ENCODE peak calls at places on chromosomes 16 and 17, in six cellular contexts. One of them, this sample, is unnamed.
A peak's percentile ranks its signal among the peaks of the same experiment; 100 is the strongest.

GRCh38 chr17:74453665-74454196 is 12.7 kb upstream of the CD300A start:
- DNase-seq in PC-3: peak; percentile 88
- DNase-seq in lower lobe of right lung: no peak
- DNase-seq in lung: peak; percentile 87
- DNase-seq in AG04450: no peak
- DNase-seq in left ventricle myocardium inferior: no peak
- DNase-seq in this sample: peak; percentile 95

GRCh38 chr17:19672009-19672837 is 23.7 kb downstream of the ALDH3A2 start:
- DNase-seq in PC-3: peak; percentile 60
- DNase-seq in lower lobe of right lung: no peak
- DNase-seq in lung: peak; percentile 56
- DNase-seq in AG04450: no peak
- DNase-seq in left ventricle myocardium inferior: peak; percentile 48
- DNase-seq in this sample: peak; percentile 64

GRCh38 chr16:20806168-20807050 is at the start of the genes ERI2 and REXO5:
- DNase-seq in PC-3: peak; percentile 88
- DNase-seq in lower lobe of right lung: peak; percentile 92
- DNase-seq in lung: peak; percentile 92
- DNase-seq in AG04450: peak; percentile 84
- DNase-seq in left ventricle myocardium inferior: peak; percentile 91
- DNase-seq in this sample: peak; percentile 89

GRCh38 chr17:35161281-35161761 is 13.7 kb downstream of the UNC45B start:
- DNase-seq in PC-3: no peak
- DNase-seq in lower lobe of right lung: no peak
- DNase-seq in lung: no peak
- DNase-seq in AG04450: no peak
- DNase-seq in left ventricle myocardium inferior: no peak
- DNase-seq in this sample: no peak

GRCh38 chr16:4426021-4426684 is 485 bp downstream of the DNAJA3 start:
- DNase-seq in PC-3: no peak
- DNase-seq in lower lobe of right lung: no peak
- DNase-seq in lung: no peak
- DNase-seq in AG04450: no peak
- DNase-seq in left ventricle myocardium inferior: no peak
- DNase-seq in this sample: no peak

GRCh38 chr16:58409316-58409973 is 17.2 kb downstream of the GINS3 start:
- DNase-seq in PC-3: peak; percentile 82
- DNase-seq in lower lobe of right lung: peak; percentile 52
- DNase-seq in lung: no peak
- DNase-seq in AG04450: no peak
- DNase-seq in left ventricle myocardium inferior: peak; percentile 58
- DNase-seq in this sample: peak; percentile 46

GRCh38 chr16:55480228-55480655 is 1.2 kb downstream of the MMP2 start:
- DNase-seq in PC-3: peak; percentile 4
- DNase-seq in lower lobe of right lung: peak; percentile 80
- DNase-seq in lung: peak; percentile 74
- DNase-seq in AG04450: peak; percentile 84
- DNase-seq in left ventricle myocardium inferior: peak; percentile 90
- DNase-seq in this sample: peak; percentile 85

GRCh38 chr17:3667366-3668278 is 756 bp downstream of the TAX1BP3 start:
- DNase-seq in PC-3: peak; percentile 82
- DNase-seq in lower lobe of right lung: peak; percentile 92
- DNase-seq in lung: peak; percentile 89
- DNase-seq in AG04450: peak; percentile 83
- DNase-seq in left ventricle myocardium inferior: peak; percentile 91
- DNase-seq in this sample: peak; percentile 92

GRCh38 chr17:74296548-74296936 is 22.5 kb downstream of the DNAI2 start:
- DNase-seq in PC-3: peak; percentile 67
- DNase-seq in lower lobe of right lung: peak; percentile 60
- DNase-seq in lung: peak; percentile 49
- DNase-seq in AG04450: no peak
- DNase-seq in left ventricle myocardium inferior: peak; percentile 70
- DNase-seq in this sample: peak; percentile 87

GRCh38 chr17:33294994-33295393 is 1.9 kb upstream of the ASIC2 start:
- DNase-seq in PC-3: no peak
- DNase-seq in lower lobe of right lung: no peak
- DNase-seq in lung: no peak
- DNase-seq in AG04450: no peak
- DNase-seq in left ventricle myocardium inferior: no peak
- DNase-seq in this sample: no peak

GRCh38 chr16:20781697-20782096 is 17.9 kb downstream of the ACSM3 start:
- DNase-seq in PC-3: no peak
- DNase-seq in lower lobe of right lung: no peak
- DNase-seq in lung: no peak
- DNase-seq in AG04450: no peak
- DNase-seq in left ventricle myocardium inferior: no peak
- DNase-seq in this sample: no peak

GRCh38 chr16:4692460-4693295 is 684 bp upstream of the NUDT16L1 start:
- DNase-seq in PC-3: no peak
- DNase-seq in lower lobe of right lung: no peak
- DNase-seq in lung: peak; percentile 49
- DNase-seq in AG04450: no peak
- DNase-seq in left ventricle myocardium inferior: no peak
- DNase-seq in this sample: no peak

GRCh38 chr16:12458591-12459400 is 344.9 kb downstream of the CPPED1 start:
- DNase-seq in PC-3: no peak
- DNase-seq in lower lobe of right lung: peak; percentile 77
- DNase-seq in lung: peak; percentile 53
- DNase-seq in AG04450: no peak
- DNase-seq in left ventricle myocardium inferior: peak; percentile 25
- DNase-seq in this sample: peak; percentile 47

GRCh38 chr17:74392848-74393247 is 25.5 kb downstream of the GPR142 start:
- DNase-seq in PC-3: peak; percentile 21
- DNase-seq in lower lobe of right lung: no peak
- DNase-seq in lung: no peak
- DNase-seq in AG04450: no peak
- DNase-seq in left ventricle myocardium inferior: no peak
- DNase-seq in this sample: no peak

GRCh38 chr16:19613834-19614233 is 58.3 kb downstream of the VPS35L start:
- DNase-seq in PC-3: no peak
- DNase-seq in lower lobe of right lung: no peak
- DNase-seq in lung: no peak
- DNase-seq in AG04450: no peak
- DNase-seq in left ventricle myocardium inferior: no peak
- DNase-seq in this sample: no peak

GRCh38 chr16:72990003-72990521 is 57.9 kb downstream of the ZFHX3 start:
- DNase-seq in PC-3: peak; percentile 82
- DNase-seq in lower lobe of right lung: no peak
- DNase-seq in lung: peak; percentile 58
- DNase-seq in AG04450: peak; percentile 20
- DNase-seq in left ventricle myocardium inferior: peak; percentile 71
- DNase-seq in this sample: peak; percentile 36

GRCh38 chr16:19236561-19236960 is 49.0 kb upstream of the CLEC19A start:
- DNase-seq in PC-3: peak; percentile 82
- DNase-seq in lower lobe of right lung: no peak
- DNase-seq in lung: no peak
- DNase-seq in AG04450: no peak
- DNase-seq in left ventricle myocardium inferior: no peak
- DNase-seq in this sample: no peak

DNA sequence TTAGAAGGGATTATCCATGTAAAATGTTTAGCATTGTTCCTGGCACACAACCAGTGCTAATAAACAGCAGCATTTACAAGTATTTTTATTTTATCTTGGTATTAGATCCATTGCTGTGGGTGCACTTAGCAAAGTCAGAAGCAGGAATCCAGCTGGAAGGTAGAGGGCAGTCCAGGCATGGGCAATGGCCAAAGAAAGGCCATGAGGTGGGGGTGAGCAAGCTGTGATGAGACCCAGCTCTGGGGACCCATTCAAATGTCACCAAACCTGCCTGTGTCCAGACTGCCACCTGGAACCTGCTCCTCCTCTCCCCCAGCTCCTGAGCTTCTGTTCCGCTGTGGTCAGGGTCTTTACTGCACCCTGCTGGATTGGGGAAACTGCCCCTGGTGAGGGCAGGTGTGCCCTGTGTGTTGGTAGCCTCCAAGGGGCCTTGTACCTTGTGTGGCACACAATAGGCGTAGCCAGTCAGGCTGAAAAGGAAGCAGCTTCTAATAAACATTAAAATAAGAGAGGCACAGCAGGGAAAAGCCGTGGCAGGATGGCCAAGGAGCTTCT is 118.0 kb upstream of the CRHR1 start:
- DNase-seq in PC-3: peak; percentile 17
- DNase-seq in lower lobe of right lung: no peak
- DNase-seq in lung: no peak
- DNase-seq in AG04450: no peak
- DNase-seq in left ventricle myocardium inferior: no peak
- DNase-seq in this sample: no peak
- TF ChIP-seq CTCF in PC-3: peak; percentile 57
- TF ChIP-seq CTCF in lower lobe of right lung: no peak
- TF ChIP-seq CTCF in lung: no peak
- TF ChIP-seq CTCF in AG04450: no peak
- TF ChIP-seq CTCF in left ventricle myocardium inferior: no peak
- TF ChIP-seq CTCF in this sample: no peak

DNA sequence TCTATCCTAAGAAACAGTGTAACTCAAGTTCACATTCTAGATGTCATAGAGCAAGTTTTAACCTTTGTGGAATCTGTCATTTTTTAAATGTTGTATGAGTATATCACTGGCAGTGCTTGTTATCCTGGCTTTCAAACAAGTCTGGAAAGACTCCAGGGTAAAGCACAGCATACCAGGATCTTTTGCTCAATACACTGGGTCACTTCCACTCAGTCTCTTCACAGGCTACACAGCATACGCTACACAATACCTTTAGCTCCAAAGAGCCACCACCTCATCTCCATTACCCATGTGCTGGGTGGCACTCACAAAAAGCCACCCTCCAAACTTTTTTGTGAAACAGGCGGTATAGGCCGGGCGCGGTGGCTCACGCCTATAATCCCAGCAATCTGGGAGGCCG is 69.5 kb downstream of the PARN start:
- DNase-seq in PC-3: no peak
- DNase-seq in lower lobe of right lung: no peak
- DNase-seq in lung: no peak
- DNase-seq in AG04450: no peak
- DNase-seq in left ventricle myocardium inferior: no peak
- DNase-seq in this sample: no peak
- H3K27ac ChIP-seq in PC-3: no peak overlapping the region
- H3K27ac ChIP-seq in lower lobe of right lung: no peak overlapping the region
- H3K27ac ChIP-seq in lung: no peak overlapping the region
- H3K27ac ChIP-seq in AG04450: no peak overlapping the region
- H3K27ac ChIP-seq in left ventricle myocardium inferior: peak overlapping the region; percentile 40
- H3K27ac ChIP-seq in this sample: peak overlapping the region; percentile 16

DNA sequence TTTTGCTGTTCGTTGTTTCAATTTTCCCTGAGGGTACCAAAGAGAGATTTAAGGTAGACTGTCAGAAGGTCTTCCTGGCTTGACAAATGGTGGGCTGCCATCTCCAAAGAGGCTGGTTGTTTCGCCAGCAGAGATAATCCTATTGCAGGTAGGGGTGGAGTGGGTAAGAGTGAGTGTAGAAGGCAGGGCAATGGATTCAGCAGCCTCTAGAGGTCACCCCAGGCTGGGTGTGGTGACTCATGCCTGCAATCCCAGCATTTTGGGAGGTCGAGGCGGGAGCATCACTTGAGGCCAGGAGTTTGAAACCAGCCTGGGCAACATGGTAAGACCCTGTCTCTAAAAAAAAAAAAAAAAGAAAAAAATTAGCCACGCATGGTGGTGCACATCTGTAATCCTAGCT is 34.6 kb downstream of the DCAKD start:
- DNase-seq in PC-3: peak; percentile 33
- DNase-seq in lower lobe of right lung: no peak
- DNase-seq in lung: no peak
- DNase-seq in AG04450: no peak
- DNase-seq in left ventricle myocardium inferior: no peak
- DNase-seq in this sample: no peak
- TF ChIP-seq CTCF in PC-3: peak; percentile 49
- TF ChIP-seq CTCF in lower lobe of right lung: no peak
- TF ChIP-seq CTCF in lung: no peak
- TF ChIP-seq CTCF in AG04450: peak; percentile 34
- TF ChIP-seq CTCF in left ventricle myocardium inferior: no peak
- TF ChIP-seq CTCF in this sample: no peak

GRCh38 chr17:76241776-76242175 is 1.5 kb upstream of the RNF157 start:
- DNase-seq in PC-3: no peak
- DNase-seq in lower lobe of right lung: no peak
- DNase-seq in lung: no peak
- DNase-seq in AG04450: no peak
- DNase-seq in left ventricle myocardium inferior: no peak
- DNase-seq in this sample: no peak
- H3K27ac ChIP-seq in PC-3: no peak overlapping the region
- H3K27ac ChIP-seq in lower lobe of right lung: no peak overlapping the region
- H3K27ac ChIP-seq in lung: no peak overlapping the region
- H3K27ac ChIP-seq in AG04450: no peak overlapping the region
- H3K27ac ChIP-seq in left ventricle myocardium inferior: peak overlapping the region; percentile 72
- H3K27ac ChIP-seq in this sample: no peak overlapping the region

GRCh38 chr17:30236807-30237206 is 1.3 kb upstream of the SLC6A4 start:
- DNase-seq in PC-3: peak; percentile 39
- DNase-seq in lower lobe of right lung: peak; percentile 76
- DNase-seq in lung: peak; percentile 56
- DNase-seq in AG04450: no peak
- DNase-seq in left ventricle myocardium inferior: peak; percentile 49
- DNase-seq in this sample: peak; percentile 32
- TF ChIP-seq CTCF in PC-3: peak; percentile 38
- TF ChIP-seq CTCF in lower lobe of right lung: peak; percentile 16
- TF ChIP-seq CTCF in lung: no peak
- TF ChIP-seq CTCF in AG04450: peak; percentile 29
- TF ChIP-seq CTCF in left ventricle myocardium inferior: peak; percentile 39
- TF ChIP-seq CTCF in this sample: peak; percentile 31

This sample was measured in heart left ventricle.